ENCODE peak calls at places on chromosomes 1 and 21, in seven cellular contexts. One of them, this sample, is unnamed.

GRCh38 chr1:21663951-21664805 is 5.0 kb downstream of the RAP1GAP start:
- DNase-seq in GM12878: no peak
- DNase-seq in endothelial cell of umbilical vein: no peak
- DNase-seq in mammary epithelial cell: no peak
- DNase-seq in hepatocyte: no peak
- DNase-seq in neural progenitor cell: peak
- DNase-seq in GM23248: no peak
- DNase-seq in this sample: peak

GRCh38 chr1:119475866-119476439 is 31.1 kb upstream of the HSD3B1 start:
- DNase-seq in GM23248: peak
- DNase-seq in hepatocyte: peak
- DNase-seq in endothelial cell of umbilical vein: peak
- DNase-seq in neural progenitor cell: peak
- DNase-seq in mammary epithelial cell: peak
- DNase-seq in GM12878: no peak
- DNase-seq in this sample: peak

GRCh38 chr1:3924186-3924815 is 24.2 kb upstream of the C1orf174 start:
- DNase-seq in GM12878: no peak
- DNase-seq in neural progenitor cell: no peak
- DNase-seq in hepatocyte: no peak
- DNase-seq in endothelial cell of umbilical vein: no peak
- DNase-seq in mammary epithelial cell: no peak
- DNase-seq in GM23248: no peak
- DNase-seq in this sample: no peak

GRCh38 chr1:235648954-235649721 is 446 bp downstream of the GNG4 start:
- DNase-seq in GM12878: no peak
- DNase-seq in neural progenitor cell: peak
- DNase-seq in hepatocyte: peak
- DNase-seq in mammary epithelial cell: peak
- DNase-seq in GM23248: peak
- DNase-seq in endothelial cell of umbilical vein: peak
- DNase-seq in this sample: peak

GRCh38 chr1:150168960-150169565 is 19.3 kb downstream of the PLEKHO1 start:
- DNase-seq in neural progenitor cell: peak
- DNase-seq in GM23248: peak
- DNase-seq in mammary epithelial cell: peak
- DNase-seq in endothelial cell of umbilical vein: peak
- DNase-seq in GM12878: no peak
- DNase-seq in hepatocyte: peak
- DNase-seq in this sample: peak

GRCh38 chr1:236211815-236212214 is 69.5 kb downstream of the GPR137B start:
- DNase-seq in GM23248: no peak
- DNase-seq in GM12878: no peak
- DNase-seq in hepatocyte: no peak
- DNase-seq in endothelial cell of umbilical vein: no peak
- DNase-seq in mammary epithelial cell: no peak
- DNase-seq in neural progenitor cell: no peak
- DNase-seq in this sample: no peak

GRCh38 chr1:223815865-223816264 is 29.9 kb downstream of the TP53BP2 start:
- DNase-seq in GM12878: no peak
- DNase-seq in GM23248: peak
- DNase-seq in hepatocyte: no peak
- DNase-seq in neural progenitor cell: no peak
- DNase-seq in mammary epithelial cell: peak
- DNase-seq in endothelial cell of umbilical vein: no peak
- DNase-seq in this sample: no peak

GRCh38 chr1:202745313-202745888 is 35.1 kb upstream of the SYT2 start:
- DNase-seq in mammary epithelial cell: no peak
- DNase-seq in GM12878: no peak
- DNase-seq in GM23248: no peak
- DNase-seq in hepatocyte: no peak
- DNase-seq in endothelial cell of umbilical vein: no peak
- DNase-seq in neural progenitor cell: no peak
- DNase-seq in this sample: no peak

GRCh38 chr1:48030696-48031365 is 33.6 kb upstream of the TRABD2B start:
- DNase-seq in GM23248: no peak
- DNase-seq in endothelial cell of umbilical vein: no peak
- DNase-seq in hepatocyte: no peak
- DNase-seq in mammary epithelial cell: no peak
- DNase-seq in GM12878: no peak
- DNase-seq in neural progenitor cell: no peak
- DNase-seq in this sample: no peak

GRCh38 chr1:11944358-11944981 is 10.0 kb downstream of the PLOD1 start:
- DNase-seq in hepatocyte: peak
- DNase-seq in GM23248: no peak
- DNase-seq in mammary epithelial cell: no peak
- DNase-seq in endothelial cell of umbilical vein: no peak
- DNase-seq in neural progenitor cell: peak
- DNase-seq in GM12878: no peak
- DNase-seq in this sample: peak

GRCh38 chr1:85606414-85606800 is 25.8 kb downstream of the CCN1 start:
- DNase-seq in neural progenitor cell: no peak
- DNase-seq in endothelial cell of umbilical vein: no peak
- DNase-seq in mammary epithelial cell: peak
- DNase-seq in GM23248: peak
- DNase-seq in GM12878: no peak
- DNase-seq in hepatocyte: no peak
- DNase-seq in this sample: no peak

GRCh38 chr21:45959182-45959581 is 22.4 kb upstream of the COL6A1 start:
- DNase-seq in mammary epithelial cell: no peak
- DNase-seq in hepatocyte: no peak
- DNase-seq in endothelial cell of umbilical vein: no peak
- DNase-seq in GM23248: no peak
- DNase-seq in neural progenitor cell: no peak
- DNase-seq in GM12878: no peak
- DNase-seq in this sample: no peak

GRCh38 chr1:61323681-61324328 is 241.4 kb downstream of the NFIA start:
- DNase-seq in mammary epithelial cell: peak
- DNase-seq in hepatocyte: no peak
- DNase-seq in endothelial cell of umbilical vein: no peak
- DNase-seq in GM12878: no peak
- DNase-seq in neural progenitor cell: no peak
- DNase-seq in GM23248: no peak
- DNase-seq in this sample: no peak

GRCh38 chr1:75600781-75601180 is 10.1 kb downstream of the SLC44A5 start:
- DNase-seq in hepatocyte: no peak
- DNase-seq in mammary epithelial cell: no peak
- DNase-seq in neural progenitor cell: no peak
- DNase-seq in GM12878: no peak
- DNase-seq in endothelial cell of umbilical vein: peak
- DNase-seq in GM23248: no peak
- DNase-seq in this sample: no peak

GRCh38 chr1:52593495-52593894 is 8.7 kb upstream of the GPX7 start:
- DNase-seq in endothelial cell of umbilical vein: no peak
- DNase-seq in mammary epithelial cell: no peak
- DNase-seq in GM12878: no peak
- DNase-seq in neural progenitor cell: no peak
- DNase-seq in hepatocyte: no peak
- DNase-seq in GM23248: no peak
- DNase-seq in this sample: no peak

GRCh38 chr1:199778324-199778955 is 249.1 kb upstream of the NR5A2 start:
- DNase-seq in GM23248: no peak
- DNase-seq in hepatocyte: peak
- DNase-seq in GM12878: no peak
- DNase-seq in mammary epithelial cell: no peak
- DNase-seq in endothelial cell of umbilical vein: peak
- DNase-seq in neural progenitor cell: no peak
- DNase-seq in this sample: no peak

GRCh38 chr1:94927405-94928175 is 680 bp upstream of the CNN3 start:
- DNase-seq in endothelial cell of umbilical vein: no peak
- DNase-seq in hepatocyte: no peak
- DNase-seq in mammary epithelial cell: peak
- DNase-seq in GM12878: no peak
- DNase-seq in GM23248: peak
- DNase-seq in neural progenitor cell: peak
- DNase-seq in this sample: peak

GRCh38 chr1:98939471-98939870 is 65.2 kb downstream of the PLPPR5 start:
- DNase-seq in mammary epithelial cell: no peak
- DNase-seq in hepatocyte: no peak
- DNase-seq in GM12878: no peak
- DNase-seq in neural progenitor cell: no peak
- DNase-seq in GM23248: no peak
- DNase-seq in endothelial cell of umbilical vein: no peak
- DNase-seq in this sample: no peak

GRCh38 chr1:66729130-66729922 is 22.9 kb upstream of the DYNLT5 start:
- DNase-seq in neural progenitor cell: no peak
- DNase-seq in endothelial cell of umbilical vein: peak
- DNase-seq in mammary epithelial cell: peak
- DNase-seq in GM12878: no peak
- DNase-seq in hepatocyte: no peak
- DNase-seq in GM23248: no peak
- DNase-seq in this sample: no peak

GRCh38 chr1:71046891-71047634 is 553 bp downstream of the PTGER3 start:
- DNase-seq in GM23248: peak
- DNase-seq in endothelial cell of umbilical vein: peak
- DNase-seq in neural progenitor cell: peak
- DNase-seq in GM12878: no peak
- DNase-seq in hepatocyte: peak
- DNase-seq in mammary epithelial cell: peak
- DNase-seq in this sample: peak

GRCh38 chr1:86811539-86811938 is 102.4 kb downstream of the SELENOF start:
- DNase-seq in mammary epithelial cell: no peak
- DNase-seq in hepatocyte: no peak
- DNase-seq in GM23248: no peak
- DNase-seq in GM12878: no peak
- DNase-seq in endothelial cell of umbilical vein: no peak
- DNase-seq in neural progenitor cell: peak
- DNase-seq in this sample: peak

GRCh38 chr1:76266762-76267161 is 192.2 kb downstream of the ST6GALNAC3 start:
- DNase-seq in endothelial cell of umbilical vein: peak
- DNase-seq in mammary epithelial cell: no peak
- DNase-seq in GM23248: no peak
- DNase-seq in neural progenitor cell: no peak
- DNase-seq in GM12878: no peak
- DNase-seq in hepatocyte: no peak
- DNase-seq in this sample: no peak

GRCh38 chr1:235226933-235227332 is 65.9 kb upstream of the RBM34 start:
- DNase-seq in neural progenitor cell: no peak
- DNase-seq in hepatocyte: no peak
- DNase-seq in GM12878: no peak
- DNase-seq in mammary epithelial cell: no peak
- DNase-seq in GM23248: no peak
- DNase-seq in endothelial cell of umbilical vein: no peak
- DNase-seq in this sample: no peak

GRCh38 chr1:91605566-91605965 is 104.9 kb downstream of the CDC7 start:
- DNase-seq in endothelial cell of umbilical vein: no peak
- DNase-seq in mammary epithelial cell: no peak
- DNase-seq in GM23248: no peak
- DNase-seq in hepatocyte: no peak
- DNase-seq in neural progenitor cell: no peak
- DNase-seq in GM12878: no peak
- DNase-seq in this sample: no peak
- TF ChIP-seq EZH2 in endothelial cell of umbilical vein: no peak
- TF ChIP-seq EZH2 in mammary epithelial cell: no peak
- TF ChIP-seq EZH2 in GM23248: no peak
- TF ChIP-seq EZH2 in hepatocyte: no peak
- TF ChIP-seq EZH2 in neural progenitor cell: no peak
- TF ChIP-seq EZH2 in GM12878: no peak
- TF ChIP-seq EZH2 in this sample: no peak

DNA sequence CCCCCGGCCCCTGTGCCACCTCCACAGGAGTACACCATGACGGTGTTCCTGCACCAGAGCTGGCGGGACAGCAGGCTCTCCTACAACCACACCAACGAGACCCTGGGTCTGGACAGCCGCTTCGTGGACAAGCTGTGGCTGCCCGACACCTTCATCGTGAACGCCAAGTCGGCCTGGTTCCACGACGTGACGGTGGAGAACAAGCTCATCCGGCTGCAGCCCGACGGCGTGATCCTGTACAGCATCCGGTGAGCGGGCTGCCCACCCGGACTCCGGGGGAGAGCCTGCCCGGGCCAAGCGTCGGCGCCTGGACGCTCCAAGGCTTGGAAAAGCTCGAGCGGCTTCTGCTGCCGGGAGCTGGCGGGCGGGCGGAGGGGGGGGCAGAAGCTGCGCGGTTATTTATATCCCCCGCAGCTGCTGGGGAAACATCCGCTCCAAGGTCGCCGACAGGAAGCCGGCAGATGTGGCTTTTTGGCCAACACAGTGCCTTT is 6.4 kb downstream of the GABRD start:
- DNase-seq in GM12878: no peak
- DNase-seq in neural progenitor cell: no peak
- DNase-seq in endothelial cell of umbilical vein: no peak
- DNase-seq in mammary epithelial cell: no peak
- DNase-seq in GM23248: no peak
- DNase-seq in hepatocyte: no peak
- DNase-seq in this sample: no peak
- TF ChIP-seq EZH2 in GM12878: no peak
- TF ChIP-seq EZH2 in neural progenitor cell: no peak
- TF ChIP-seq EZH2 in endothelial cell of umbilical vein: no peak
- TF ChIP-seq EZH2 in mammary epithelial cell: no peak
- TF ChIP-seq EZH2 in GM23248: no peak
- TF ChIP-seq EZH2 in hepatocyte: no peak
- TF ChIP-seq EZH2 in this sample: no peak

DNA sequence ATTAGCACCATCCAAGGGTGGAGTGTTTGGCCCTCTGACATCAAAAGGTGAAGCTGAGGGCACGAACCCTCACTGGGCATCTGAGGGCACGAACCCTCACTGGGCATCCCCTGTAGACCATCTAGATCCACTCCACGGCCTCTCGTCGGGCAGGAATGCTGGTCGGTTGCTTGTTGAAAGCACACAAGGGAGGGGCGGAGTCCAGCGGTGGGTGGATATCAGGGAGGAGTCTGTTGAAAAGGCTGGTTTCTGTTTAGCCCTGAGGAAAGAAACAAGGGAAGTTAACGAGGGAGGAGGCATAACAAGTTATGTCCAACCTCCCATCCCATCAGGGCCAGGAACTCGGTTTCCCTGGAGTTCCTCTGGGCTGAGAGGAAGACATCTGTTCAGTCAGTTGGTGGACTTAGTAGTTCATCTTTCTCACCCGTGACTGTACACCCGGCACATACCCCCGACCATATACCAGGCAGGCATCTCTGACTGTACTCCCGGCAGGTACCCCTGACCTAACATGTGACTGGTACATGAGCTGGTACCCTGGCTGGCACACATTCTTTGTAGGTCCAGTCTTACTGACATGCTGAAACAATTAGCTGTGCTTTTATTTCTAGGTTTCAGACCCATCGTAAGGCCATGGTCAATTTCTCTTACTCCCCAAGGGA is 32.1 kb upstream of the PDE9A start:
- DNase-seq in GM12878: no peak
- DNase-seq in mammary epithelial cell: peak
- DNase-seq in endothelial cell of umbilical vein: no peak
- DNase-seq in neural progenitor cell: peak
- DNase-seq in GM23248: no peak
- DNase-seq in hepatocyte: peak
- DNase-seq in this sample: no peak
- TF ChIP-seq EZH2 in GM12878: no peak
- TF ChIP-seq EZH2 in mammary epithelial cell: no peak
- TF ChIP-seq EZH2 in endothelial cell of umbilical vein: no peak
- TF ChIP-seq EZH2 in neural progenitor cell: no peak
- TF ChIP-seq EZH2 in GM23248: no peak
- TF ChIP-seq EZH2 in hepatocyte: no peak
- TF ChIP-seq EZH2 in this sample: no peak

DNA sequence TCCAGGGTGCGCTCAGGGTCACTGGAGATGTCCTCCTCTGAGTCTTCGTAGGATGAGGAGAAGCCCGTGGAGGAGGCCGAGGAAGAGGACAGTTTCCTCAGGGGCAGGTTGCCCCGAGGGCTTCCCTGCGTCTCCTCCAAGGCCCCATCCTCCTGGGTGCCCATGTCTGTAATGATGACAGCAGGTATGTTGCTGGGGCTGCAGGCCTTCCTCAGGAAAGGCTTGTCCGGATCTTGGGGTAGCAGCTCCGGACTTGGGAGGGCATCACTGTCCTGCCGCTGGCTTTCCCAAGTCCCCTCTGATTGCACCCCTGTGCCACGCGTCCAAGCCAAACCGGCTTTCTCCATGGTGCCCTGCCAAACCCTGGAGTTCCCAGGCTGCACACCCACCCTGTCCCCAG is 3.5 kb downstream of the ITPKB start:
- DNase-seq in GM12878: no peak
- DNase-seq in hepatocyte: no peak
- DNase-seq in endothelial cell of umbilical vein: no peak
- DNase-seq in mammary epithelial cell: no peak
- DNase-seq in neural progenitor cell: no peak
- DNase-seq in GM23248: no peak
- DNase-seq in this sample: no peak
- TF ChIP-seq EZH2 in GM12878: no peak
- TF ChIP-seq EZH2 in hepatocyte: no peak
- TF ChIP-seq EZH2 in endothelial cell of umbilical vein: no peak
- TF ChIP-seq EZH2 in mammary epithelial cell: no peak
- TF ChIP-seq EZH2 in neural progenitor cell: no peak
- TF ChIP-seq EZH2 in GM23248: no peak
- TF ChIP-seq EZH2 in this sample: no peak